ENCODE peak calls at places on chromosomes 13 and 19, in four cellular contexts. H, E, F and A are unnamed samples.

GRCh38 chr13:110875243-110875642 is 39.6 kb downstream of the ANKRD10 start:
- DNase-seq in F (no peak), E (no peak), H (no peak), A (no peak)

GRCh38 chr13:52025475-52026245 is 1.2 kb downstream of the UTP14C start:
- DNase-seq in E (no peak), H (no peak), F (no peak), A (no peak)

GRCh38 chr13:47897411-47898050 is 103.5 kb downstream of the SUCLA2 start:
- DNase-seq in F (no peak), E (peak), H (no peak), A (no peak)

GRCh38 chr13:77986699-77987098 is 68.1 kb upstream of the EDNRB start:
- DNase-seq in H (no peak), E (no peak), F (no peak), A (no peak)

GRCh38 chr13:85411608-85412007 is 387.6 kb downstream of the SLITRK6 start:
- DNase-seq in E (no peak), H (no peak), F (no peak), A (no peak)

GRCh38 chr13:102128216-102128800 is 273.5 kb downstream of the FGF14 start:
- DNase-seq in H (no peak), F (no peak), E (peak), A (no peak)

GRCh38 chr13:33751151-33751550 is 66.8 kb upstream of the RFC3 start:
- DNase-seq in F (no peak), E (peak), H (no peak), A (no peak)

GRCh38 chr19:53130506-53130905 is 2.2 kb downstream of the ZNF415 start:
- DNase-seq in H (no peak), E (no peak), F (no peak), A (no peak)

GRCh38 chr19:32138416-32138815 is 207.0 kb upstream of the ZNF507 start:
- DNase-seq in E (no peak), H (no peak), F (no peak), A (no peak)

GRCh38 chr13:49454388-49455015 is 10.4 kb downstream of the SETDB2 start:
- DNase-seq in E (peak), H (no peak), F (no peak), A (no peak)

GRCh38 chr13:28467886-28468519 is 26.9 kb downstream of the FLT1 start:
- DNase-seq in E (no peak), H (no peak), F (no peak), A (no peak)

GRCh38 chr19:47284324-47284899 is 9.7 kb downstream of the INAFM1 start:
- DNase-seq in E (peak), H (peak), F (no peak), A (peak)

GRCh38 chr13:32734511-32734910 is 148.3 kb downstream of the PDS5B start:
- DNase-seq in E (peak), H (no peak), F (no peak), A (no peak)

GRCh38 chr13:40389081-40389641 is 277.3 kb downstream of the FOXO1 start:
- DNase-seq in H (no peak), F (no peak), E (no peak), A (no peak)

GRCh38 chr13:38213307-38213706 is 136.3 kb upstream of the UFM1 start:
- DNase-seq in E (peak), F (no peak), H (no peak), A (no peak)

GRCh38 chr13:63408227-63409202 is 1992.9 kb upstream of the PCDH20 start:
- DNase-seq in H (no peak), F (no peak), E (peak), A (no peak)

GRCh38 chr13:54637377-54637776 is 1608.8 kb downstream of the OLFM4 start:
- DNase-seq in F (peak), H (no peak), E (no peak), A (no peak)

GRCh38 chr19:42487025-42487797 is 41.1 kb downstream of the CEACAM1 start:
- DNase-seq in H (no peak), E (peak), F (no peak), A (no peak)

GRCh38 chr19:55253842-55254624 is 4.8 kb downstream of the PPP6R1 start:
- DNase-seq in H (no peak), E (no peak), F (peak), A (no peak)

GRCh38 chr19:18292810-18293641 is 11.6 kb upstream of the JUND start:
- DNase-seq in E (peak), F (peak), H (no peak), A (peak)

GRCh38 chr19:42419309-42419708 is 7.9 kb downstream of the LIPE start:
- DNase-seq in E (no peak), H (no peak), F (no peak), A (no peak)

GRCh38 chr19:11814707-11815050 is 606 bp downstream of the ZNF440 start:
- DNase-seq in E (peak), H (no peak), F (no peak), A (no peak)

GRCh38 chr19:38932425-38933179 is 1.9 kb downstream of the MRPS12 start:
- DNase-seq in F (no peak), H (no peak), E (peak), A (peak)

GRCh38 chr13:99377641-99378040 is 70.4 kb upstream of the GPR183 start:
- DNase-seq in E (no peak), F (no peak), H (no peak), A (no peak)

GRCh38 chr13:111116830-111117229 is 1.7 kb downstream of the ARHGEF7 start:
- DNase-seq in H (no peak), F (no peak), E (peak), A (no peak)

GRCh38 chr13:41061914-41062837 is 867 bp downstream of the WBP4 start:
- DNase-seq in F (no peak), E (peak), H (no peak), A (no peak)

GRCh38 chr13:112959206-112959605 is 9.8 kb upstream of the MCF2L start:
- DNase-seq in H (no peak), E (no peak), F (no peak), A (no peak)

GRCh38 chr19:50377051-50377441 is 789 bp downstream of the NR1H2 start:
- DNase-seq in H (no peak), E (no peak), F (no peak), A (no peak)

GRCh38 chr13:93775507-93776108 is 549.0 kb downstream of the GPC6 start:
- DNase-seq in F (no peak), H (no peak), E (peak), A (no peak)

GRCh38 chr19:2478324-2478755 is 2.4 kb downstream of the GADD45B start:
- DNase-seq in H (no peak), F (no peak), E (peak), A (peak)

GRCh38 chr19:325173-325936 is 19.2 kb downstream of the MIER2 start:
- DNase-seq in E (no peak), F (no peak), H (no peak), A (no peak)